ENCODE peak calls at places on chromosomes 1 and 21, in ten cellular contexts. Z is PC-9; G is fibroblast of lung; H is OCI-LY7; X is A549; L is IMR-90; M is esophagus squamous epithelium; Q is heart left ventricle; I is CD8-positive, alpha-beta T cell; O is mammary epithelial cell. R is an unnamed sample.
A peak's percentile ranks its signal among the peaks of the same experiment; 100 is the strongest.

GRCh38 chr21:33067457-33067856 is 2.5 kb upstream of the OLIG1 start:
- DNase-seq in I (no peak), Q (no peak), L (no peak), X (no peak), O (no peak), Z (no peak), G (no peak), M (no peak), H (peak; percentile 4), R (no peak)

GRCh38 chr1:218658294-218658693 is 313.2 kb downstream of the TGFB2 start:
- DNase-seq in G (peak; percentile 69), M (no peak), Q (no peak), Z (no peak), X (no peak), O (no peak), L (peak; percentile 61), I (no peak), H (no peak), R (no peak)

GRCh38 chr1:63532727-63533126 is 9.4 kb downstream of the EFCAB7 start:
- DNase-seq in O (no peak), Z (no peak), L (no peak), H (no peak), G (no peak), X (no peak), M (no peak), Q (no peak), I (no peak), R (no peak)

GRCh38 chr1:182955596-182956588 is 2.9 kb upstream of the SHCBP1L start:
- DNase-seq in X (no peak), L (peak; percentile 92), M (no peak), Z (peak; percentile 68), O (peak; percentile 85), I (no peak), G (peak; percentile 96), Q (peak; percentile 43), H (no peak), R (no peak)

GRCh38 chr1:172185206-172185605 is 235.3 kb upstream of the C1orf105 start:
- DNase-seq in H (peak; percentile 65), G (peak; percentile 30), I (no peak), X (no peak), Z (no peak), O (no peak), Q (no peak), L (peak; percentile 34), M (no peak), R (no peak)

GRCh38 chr21:23624281-23624680 is 1983.0 kb downstream of the MRPL39 start:
- DNase-seq in H (no peak), I (no peak), M (no peak), L (no peak), X (no peak), Z (no peak), Q (peak; percentile 26), G (no peak), O (no peak), R (no peak)

GRCh38 chr1:152753586-152753985 is 4.2 kb upstream of the KPRP start:
- DNase-seq in I (no peak), Z (no peak), O (no peak), H (no peak), X (no peak), M (no peak), Q (no peak), G (no peak), L (no peak), R (no peak)

GRCh38 chr21:33682992-33683627 is 40.8 kb downstream of the ITSN1 start:
- DNase-seq in I (no peak), O (peak; percentile 93), Q (no peak), L (peak; percentile 88), M (no peak), G (peak; percentile 99), X (peak; percentile 3), H (no peak), Z (peak; percentile 61), R (no peak)

GRCh38 chr1:247448107-247448778 is 9.7 kb downstream of the OR2B11 start:
- DNase-seq in H (no peak), Z (peak; percentile 47), I (peak; percentile 27), G (peak; percentile 59), Q (peak; percentile 70), L (peak; percentile 31), O (peak; percentile 31), X (peak; percentile 37), M (no peak), R (peak; percentile 71)

GRCh38 chr1:200989337-200989736 is 34.2 kb downstream of the KIF21B start:
- DNase-seq in H (no peak), G (no peak), M (no peak), I (no peak), X (no peak), O (no peak), Z (no peak), L (no peak), Q (no peak), R (no peak)

GRCh38 chr1:39676951-39677350 is 5.0 kb upstream of the NT5C1A start:
- DNase-seq in X (no peak), Z (peak; percentile 49), M (no peak), O (no peak), Q (no peak), I (no peak), H (no peak), G (no peak), L (no peak), R (no peak)

GRCh38 chr1:5513179-5513578 is 479.0 kb downstream of the NPHP4 start:
- DNase-seq in L (no peak), I (no peak), O (no peak), M (no peak), X (no peak), G (no peak), Q (no peak), H (no peak), Z (no peak), R (no peak)

GRCh38 chr1:51535006-51535592 is 16.0 kb upstream of the EPS15 start:
- DNase-seq in H (peak; percentile 56), O (peak; percentile 45), Z (peak; percentile 54), L (peak; percentile 68), I (peak; percentile 46), G (peak; percentile 61), X (peak; percentile 20), M (no peak), Q (no peak), R (no peak)

GRCh38 chr1:61956012-61956645 is 213.8 kb downstream of the PATJ start:
- DNase-seq in H (no peak), M (no peak), L (no peak), G (no peak), I (no peak), X (no peak), Z (no peak), Q (no peak), O (no peak), R (no peak)

GRCh38 chr1:53600486-53600885 is 138.5 kb downstream of the GLIS1 start:
- DNase-seq in M (no peak), I (peak; percentile 17), X (no peak), H (peak; percentile 6), O (no peak), Z (no peak), Q (no peak), L (no peak), G (no peak), R (no peak)

GRCh38 chr1:109812691-109813393 is 49.1 kb upstream of the EPS8L3 start:
- DNase-seq in Z (no peak), O (no peak), M (no peak), H (no peak), Q (no peak), G (no peak), X (no peak), I (no peak), L (no peak), R (no peak)

GRCh38 chr1:76866566-76866965 is 714 bp upstream of the ST6GALNAC5 start:
- DNase-seq in I (no peak), Z (no peak), M (no peak), X (no peak), G (peak; percentile 4), O (no peak), H (no peak), L (no peak), Q (no peak), R (no peak)

GRCh38 chr1:185477638-185478216 is 160.7 kb upstream of the IVNS1ABP start:
- DNase-seq in I (no peak), O (no peak), M (no peak), L (no peak), Z (no peak), Q (no peak), H (no peak), X (no peak), G (no peak), R (no peak)
- H3K4me3 ChIP-seq in I (no peak overlapping the region), O (no peak overlapping the region), M (no peak overlapping the region), L (no peak overlapping the region), Z (no peak overlapping the region), Q (no peak overlapping the region), H (no peak overlapping the region), X (no peak overlapping the region), G (no peak overlapping the region), R (no peak overlapping the region)

DNA sequence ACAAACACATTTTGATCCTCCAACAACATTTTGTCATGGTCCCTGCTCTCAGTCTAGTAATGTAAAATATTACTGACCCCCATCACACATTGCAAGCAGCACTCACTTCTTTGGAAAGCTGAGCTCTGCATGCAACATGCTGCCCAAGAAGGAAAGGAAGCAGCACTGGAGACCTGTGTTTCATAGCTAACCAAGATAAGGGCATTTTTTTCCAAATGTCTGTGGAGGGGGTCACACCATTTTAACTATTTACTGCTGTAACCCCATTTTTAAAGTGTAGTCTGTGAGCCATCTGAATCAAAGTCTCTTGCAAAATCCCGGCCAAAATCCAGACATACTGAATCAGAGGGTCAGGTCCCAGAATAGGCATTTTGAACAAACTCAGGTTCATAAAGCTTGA is 4.5 kb upstream of the RASSF5 start:
- DNase-seq in M (no peak), Q (no peak), X (no peak), O (no peak), I (no peak), G (no peak), H (no peak), Z (no peak), L (peak; percentile 35), R (no peak)
- H3K4me1 ChIP-seq in M (peaks cover 40% of the 10 kb centered on the region), Q (no peaks in the 10 kb centered on the region), X (peaks cover 31% of the 10 kb centered on the region), O (peaks cover 41% of the 10 kb centered on the region), I (peaks cover under 1% of the 10 kb centered on the region), G (peaks cover 25% of the 10 kb centered on the region), H (peaks cover 1% of the 10 kb centered on the region), Z (peaks cover 62% of the 10 kb centered on the region), L (peaks cover 20% of the 10 kb centered on the region), R (peaks cover 48% of the 10 kb centered on the region)

DNA sequence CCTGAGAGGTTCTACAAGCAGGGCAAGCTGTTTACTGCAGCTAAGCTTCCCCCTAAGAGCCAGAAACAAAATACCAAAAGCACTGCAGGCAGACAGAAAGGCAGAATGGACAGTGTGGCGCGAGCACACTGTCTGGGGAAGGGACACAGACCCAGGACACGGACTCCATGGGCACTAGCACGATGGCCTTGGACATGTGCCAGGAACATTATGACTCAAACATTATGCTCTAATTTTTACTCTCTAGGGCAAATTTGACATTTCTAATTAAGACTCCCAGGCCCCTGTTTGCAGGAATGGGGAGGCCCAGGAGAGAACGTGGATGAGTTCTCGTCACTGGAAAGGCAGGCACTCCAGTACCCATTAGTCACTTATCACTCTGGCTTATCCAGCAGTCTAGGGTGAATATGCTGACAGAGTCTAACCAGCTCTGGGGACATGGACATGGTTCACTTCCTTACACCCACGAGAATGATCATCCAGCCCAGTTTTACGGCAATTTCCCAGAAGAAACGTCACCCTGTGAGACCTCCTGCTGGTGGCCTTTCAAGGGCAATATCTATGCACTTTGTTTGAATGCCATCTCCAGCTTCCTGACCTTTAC is 45.1 kb downstream of the CAPN8 start:
- DNase-seq in O (no peak), X (no peak), M (no peak), H (no peak), L (no peak), G (no peak), I (no peak), Z (no peak), Q (no peak), R (no peak)
- TF ChIP-seq CTCF in O (no peak), X (no peak), M (no peak), H (no peak), L (no peak), G (no peak), I (no peak), Z (no peak), Q (no peak), R (no peak)

GRCh38 chr1:211099393-211099792 is 34.6 kb downstream of the KCNH1 start:
- DNase-seq in O (no peak), I (no peak), Z (no peak), M (no peak), Q (no peak), X (no peak), G (no peak), L (no peak), H (no peak), R (no peak)
- H3K4me3 ChIP-seq in O (no peak overlapping the region), I (no peak overlapping the region), Z (no peak overlapping the region), M (no peak overlapping the region), Q (no peak overlapping the region), X (no peak overlapping the region), G (no peak overlapping the region), L (no peak overlapping the region), H (no peak overlapping the region), R (no peak overlapping the region)